ENCODE peak calls at places on chromosomes 13 and 19, in five cellular contexts. P, F, S, B and O are unnamed samples.
A peak's percentile ranks its signal among the peaks of the same experiment; 100 is the strongest.

GRCh38 chr19:19406878-19407639 is 1.6 kb downstream of the GATAD2A start:
- DNase-seq in B (no peak), F (peak; percentile 17), P (no peak), S (peak; percentile 77), O (no peak)

GRCh38 chr13:27194209-27194608 is 22.6 kb upstream of the USP12 start:
- DNase-seq in F (no peak), S (no peak), P (no peak), B (no peak), O (no peak)

GRCh38 chr19:8358948-8359347 is 5.0 kb upstream of the ANGPTL4 start:
- DNase-seq in B (no peak), P (no peak), S (no peak), F (no peak), O (no peak)

GRCh38 chr13:78659450-78660110 is 625 bp upstream of the OBI1 start:
- DNase-seq in F (no peak), P (no peak), S (no peak), B (no peak), O (no peak)

GRCh38 chr19:49186108-49186507 is 28.5 kb downstream of the TRPM4 start:
- DNase-seq in S (no peak), B (no peak), P (no peak), F (no peak), O (no peak)

GRCh38 chr13:44471686-44472085 is 98.1 kb downstream of the SERP2 start:
- DNase-seq in F (no peak), S (no peak), B (no peak), P (no peak), O (no peak)

GRCh38 chr13:32905063-32905863 is 111.0 kb upstream of the KL start:
- DNase-seq in P (peak; percentile 31), B (no peak), S (no peak), F (no peak), O (peak; percentile 48)

GRCh38 chr13:48176781-48177180 is 56.2 kb upstream of the ITM2B start:
- DNase-seq in S (no peak), B (no peak), F (no peak), P (no peak), O (no peak)

GRCh38 chr19:16518483-16519229 is 22.5 kb downstream of the C19orf44 start:
- DNase-seq in F (no peak), P (no peak), S (no peak), B (no peak), O (no peak)

GRCh38 chr19:10227215-10227971 is 3.7 kb downstream of the S1PR2 start:
- DNase-seq in B (no peak), S (no peak), F (no peak), P (no peak), O (no peak)

GRCh38 chr19:3360494-3361383 is 5.6 kb upstream of the NFIC start:
- DNase-seq in B (no peak), S (no peak), P (peak; percentile 87), F (peak; percentile 64), O (peak; percentile 82)

GRCh38 chr19:37594982-37595382 is 306 bp downstream of the ZNF540 start:
- DNase-seq in B (no peak), P (no peak), S (peak; percentile 71), F (peak; percentile 35), O (no peak)

GRCh38 chr13:26873174-26873698 is 112.7 kb upstream of the GPR12 start:
- DNase-seq in F (no peak), S (no peak), P (no peak), B (no peak), O (no peak)